ENCODE peak calls at places on chromosome 22, in four cellular contexts. W is endothelial cell, Y is fibroblast of pulmonary artery, J is brain microvascular endothelial cell. B is an unnamed sample.

GRCh38 chr22:26672590-26673468 is 15.4 kb downstream of the MIAT start:
- DNase-seq in W (peak), Y (peak), J (peak), B (peak)

GRCh38 chr22:26783886-26784285 is 126.5 kb downstream of the MIAT start:
- DNase-seq in W (no peak), Y (no peak), J (no peak), B (no peak)

GRCh38 chr22:29071261-29072045 is 1.4 kb upstream of the KREMEN1 start:
- DNase-seq in W (peak), Y (no peak), J (no peak), B (peak)

GRCh38 chr22:26979294-26979693 is 321.9 kb downstream of the MIAT start:
- DNase-seq in W (peak), Y (no peak), J (no peak), B (no peak)

GRCh38 chr22:22901578-22902218 is 14.1 kb downstream of the IGLL5 start:
- DNase-seq in W (no peak), Y (no peak), J (no peak), B (no peak)

GRCh38 chr22:32660292-32660691 is 141.2 kb upstream of the TIMP3 start:
- DNase-seq in W (peak), Y (peak), J (peak), B (peak)

GRCh38 chr22:26399288-26399687 is 29.8 kb upstream of the ASPHD2 start:
- DNase-seq in W (no peak), Y (peak), J (no peak), B (no peak)

GRCh38 chr22:32044913-32045312 is 1.9 kb downstream of the SLC5A1 start:
- DNase-seq in W (no peak), Y (no peak), J (no peak), B (no peak)

GRCh38 chr22:35870517-35871275 is 153.0 kb downstream of the APOL5 start:
- DNase-seq in W (no peak), Y (no peak), J (no peak), B (no peak)

GRCh38 chr22:27825174-27825573 is 23.6 kb upstream of the MN1 start:
- DNase-seq in W (no peak), Y (no peak), J (no peak), B (no peak)

GRCh38 chr22:17802822-17803221 is 28.6 kb upstream of the BID start:
- DNase-seq in W (no peak), Y (no peak), J (no peak), B (no peak)

GRCh38 chr22:31861226-31861840 is 83.0 kb upstream of the YWHAH start:
- DNase-seq in W (no peak), Y (no peak), J (peak), B (no peak)

GRCh38 chr22:25410849-25411248 is 153.6 kb upstream of the GRK3 start:
- DNase-seq in W (no peak), Y (no peak), J (no peak), B (no peak)

GRCh38 chr22:43889366-43890253 is 2.2 kb downstream of the PNPLA5 start:
- DNase-seq in W (no peak), Y (peak), J (no peak), B (no peak)

GRCh38 chr22:36936362-36937116 is 23.1 kb downstream of the CSF2RB start:
- DNase-seq in W (no peak), Y (no peak), J (no peak), B (no peak)

GRCh38 chr22:37427711-37428635 is 694 bp upstream of the ELFN2 start:
- DNase-seq in W (no peak), Y (no peak), J (no peak), B (no peak)

GRCh38 chr22:43014062-43014875 is 680 bp downstream of the PACSIN2 start:
- DNase-seq in W (peak), Y (no peak), J (no peak), B (peak)

GRCh38 chr22:37088108-37088605 is 21.4 kb downstream of the TMPRSS6 start:
- DNase-seq in W (no peak), Y (no peak), J (peak), B (no peak)

GRCh38 chr22:22934543-22935055 is 47.0 kb downstream of the IGLL5 start:
- DNase-seq in W (no peak), Y (no peak), J (no peak), B (no peak)

GRCh38 chr22:32050678-32051515 is 7.8 kb downstream of the SLC5A1 start:
- DNase-seq in W (no peak), Y (peak), J (peak), B (peak)